ENCODE peak calls at places on chromosomes 11 and 22, in six cellular contexts. N, Y, B, L, H and E are unnamed samples.

GRCh38 chr22:26450453-26451185 is 21.6 kb downstream of the ASPHD2 start:
- DNase-seq in N (no peak), Y (no peak), B (no peak), L (no peak), H (no peak), E (no peak)

GRCh38 chr11:76721755-76722677 is 51.5 kb upstream of the LRRC32 start:
- DNase-seq in N (peak; percentile 84), Y (peak; percentile 74), B (peak; percentile 90), L (peak; percentile 89), H (peak; percentile 90), E (peak; percentile 92)

GRCh38 chr11:134503104-134503503 is 91.1 kb upstream of the B3GAT1 start:
- DNase-seq in N (no peak), Y (no peak), B (no peak), L (no peak), H (no peak), E (no peak)

GRCh38 chr11:575324-575995 is 810 bp upstream of the PHRF1 start:
- DNase-seq in N (peak; percentile 72), Y (no peak), B (no peak), L (no peak), H (peak; percentile 44), E (no peak)

GRCh38 chr11:2301631-2302272 is at the start of the genes C11orf21 and TSPAN32:
- DNase-seq in N (peak; percentile 54), Y (peak; percentile 52), B (peak; percentile 76), L (no peak), H (no peak), E (no peak)

GRCh38 chr11:12409621-12410005 is 32.2 kb downstream of the PARVA start:
- DNase-seq in N (no peak), Y (no peak), B (no peak), L (no peak), H (no peak), E (no peak)

GRCh38 chr22:42608481-42609361 is 6.0 kb downstream of the POLDIP3 start:
- DNase-seq in N (no peak), Y (no peak), B (no peak), L (no peak), H (no peak), E (no peak)

GRCh38 chr11:3217751-3218482 is 696 bp downstream of the MRGPRG start:
- DNase-seq in N (no peak), Y (no peak), B (no peak), L (no peak), H (no peak), E (no peak)

GRCh38 chr22:46747646-46748045 is 9.6 kb upstream of the CERK start:
- DNase-seq in N (no peak), Y (no peak), B (no peak), L (no peak), H (no peak), E (no peak)

GRCh38 chr11:92886243-92886905 is 83.1 kb upstream of the MTNR1B start:
- DNase-seq in N (no peak), Y (no peak), B (peak; percentile 38), L (peak; percentile 74), H (peak; percentile 57), E (peak; percentile 34)

GRCh38 chr11:86551286-86551685 is 121.1 kb downstream of the ME3 start:
- DNase-seq in N (no peak), Y (no peak), B (no peak), L (no peak), H (no peak), E (no peak)

GRCh38 chr22:28497188-28497587 is 182.5 kb downstream of the TTC28 start:
- DNase-seq in N (no peak), Y (no peak), B (no peak), L (no peak), H (no peak), E (no peak)

GRCh38 chr22:28500005-28500404 is 179.6 kb downstream of the TTC28 start:
- DNase-seq in N (no peak), Y (no peak), B (no peak), L (no peak), H (no peak), E (no peak)

DNA sequence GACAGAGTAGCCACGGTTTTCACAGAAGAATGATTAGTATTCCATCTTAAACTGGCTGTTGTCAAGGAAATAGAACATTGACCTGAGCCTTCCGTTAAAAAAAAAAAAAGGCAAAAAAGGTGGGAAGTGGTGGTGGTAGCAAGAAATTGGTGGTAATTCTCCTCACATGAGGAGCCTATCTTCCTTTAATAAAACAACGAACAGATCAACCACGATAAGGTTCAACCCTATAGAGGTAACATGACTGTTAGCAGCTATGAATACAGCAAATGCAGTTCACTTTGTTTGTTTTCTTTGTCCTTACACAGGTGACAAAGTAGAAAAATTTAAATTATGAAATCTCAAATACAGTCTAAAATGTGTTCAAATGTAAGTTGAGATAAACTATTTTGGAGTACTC is 181.6 kb downstream of the TTC28 start:
- DNase-seq in N (no peak), Y (no peak), B (no peak), L (no peak), H (no peak), E (no peak)
- TF ChIP-seq CTCF in N (no peak), Y (no peak), B (no peak), L (no peak), H (no peak), E (no peak)

DNA sequence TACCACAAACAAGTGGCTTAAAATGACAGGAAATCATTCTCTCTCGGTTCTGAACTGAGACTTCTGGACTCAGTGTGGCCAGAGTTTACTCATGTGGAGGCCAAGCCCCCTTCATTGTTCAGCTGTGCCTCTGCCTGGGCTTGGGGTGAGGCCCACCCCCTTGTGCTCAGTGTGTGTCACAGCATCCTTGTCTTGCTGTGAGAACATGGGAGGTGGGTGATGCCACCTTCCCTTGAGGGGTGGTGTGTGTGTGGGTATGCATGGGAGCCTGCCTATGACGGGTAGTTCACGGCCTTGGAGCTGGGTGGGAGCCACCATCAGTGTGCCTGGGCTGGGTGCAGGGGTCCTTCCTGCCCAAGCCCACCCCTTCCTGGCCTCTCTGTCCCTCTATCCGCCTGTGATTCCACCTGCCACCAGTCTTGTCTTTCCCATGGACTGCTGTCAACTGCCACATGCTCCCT is 101.7 kb downstream of the MORC2 start:
- DNase-seq in N (no peak), Y (no peak), B (peak; percentile 8), L (no peak), H (no peak), E (no peak)
- TF ChIP-seq CTCF in N (no peak), Y (no peak), B (no peak), L (no peak), H (no peak), E (no peak)

GRCh38 chr11:103109818-103110388 is 677 bp downstream of the DYNC2H1 start:
- DNase-seq in N (no peak), Y (no peak), B (peak; percentile 31), L (peak; percentile 15), H (peak; percentile 19), E (peak; percentile 23)

GRCh38 chr11:103111400-103111799 is 2.2 kb downstream of the DYNC2H1 start:
- DNase-seq in N (no peak), Y (no peak), B (no peak), L (no peak), H (no peak), E (no peak)

GRCh38 chr11:103110406-103110805 is 1.2 kb downstream of the DYNC2H1 start:
- DNase-seq in N (no peak), Y (no peak), B (no peak), L (no peak), H (no peak), E (no peak)

GRCh38 chr11:103112364-103112763 is 3.1 kb downstream of the DYNC2H1 start:
- DNase-seq in N (no peak), Y (no peak), B (no peak), L (no peak), H (no peak), E (no peak)

DNA sequence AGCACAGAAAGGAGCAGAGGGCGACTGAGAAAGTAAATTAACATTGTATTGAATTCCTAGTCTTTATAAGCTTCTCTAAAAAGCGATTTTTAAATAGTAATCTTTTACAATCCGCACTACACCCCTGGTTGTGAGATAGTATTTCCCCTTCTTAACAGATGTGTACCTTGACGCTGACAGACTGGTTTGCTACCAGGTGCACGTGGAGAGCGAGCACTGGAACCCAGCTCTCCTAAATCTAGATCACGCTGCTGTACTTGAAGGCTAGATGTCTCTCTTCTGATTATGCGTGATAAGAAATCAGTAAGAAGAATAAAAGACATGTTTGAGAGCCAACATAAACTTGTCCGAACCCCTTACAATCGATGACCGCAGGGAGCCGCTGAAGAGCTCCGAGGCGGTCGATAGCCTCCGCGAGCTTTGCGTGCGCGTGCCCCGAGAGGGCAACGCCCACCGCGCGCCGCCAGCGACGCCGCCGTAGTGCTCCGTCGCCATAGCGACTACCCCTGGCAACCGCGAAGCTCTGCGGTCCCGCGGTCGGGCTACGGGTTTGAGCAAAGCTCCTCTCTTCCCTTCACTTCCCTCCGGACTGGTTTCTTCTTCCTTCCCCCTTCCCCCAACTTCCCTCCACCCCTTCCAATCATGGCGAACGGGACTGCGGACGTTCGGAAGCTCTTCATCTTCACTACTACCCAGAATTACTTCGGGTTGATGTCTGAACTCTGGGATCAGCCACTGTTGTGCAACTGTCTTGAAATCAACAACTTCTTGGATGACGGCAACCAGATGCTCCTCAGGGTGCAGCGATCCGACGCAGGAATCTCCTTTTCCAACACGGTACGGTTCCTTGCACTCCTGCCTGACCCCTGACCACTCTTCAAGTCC is at the start of gene DYNC2H1:
- DNase-seq in N (peak; percentile 89), Y (peak; percentile 83), B (peak; percentile 88), L (peak; percentile 90), H (peak; percentile 87), E (peak; percentile 92)
- TF ChIP-seq CTCF in N (peak; percentile 6), Y (peak; percentile 57), B (peak; percentile 42), L (peak; percentile 12), H (peak; percentile 48), E (no peak)

DNA sequence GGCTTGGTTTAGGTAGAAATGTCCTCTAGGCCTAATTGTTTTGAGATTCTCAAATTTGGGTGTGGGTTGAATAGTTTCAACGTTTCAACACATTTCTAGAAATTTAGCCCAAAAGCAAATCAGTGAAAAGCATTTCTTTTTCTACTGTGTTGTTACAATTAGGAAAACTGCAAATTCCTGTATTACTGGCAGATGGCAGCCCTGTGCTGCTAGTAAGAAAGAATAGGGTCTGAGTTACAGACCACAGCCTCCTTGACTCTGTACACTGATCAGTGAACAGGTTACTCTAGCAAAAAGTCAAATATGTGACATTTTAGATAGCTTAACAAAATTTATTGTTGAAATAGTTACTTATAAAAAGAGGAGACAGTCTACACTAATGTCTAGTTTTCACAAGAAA is 703.0 kb downstream of the JRKL start:
- DNase-seq in N (no peak), Y (no peak), B (no peak), L (no peak), H (no peak), E (no peak)
- TF ChIP-seq CTCF in N (no peak), Y (no peak), B (no peak), L (no peak), H (no peak), E (no peak)

GRCh38 chr11:131027501-131027900 is 111.2 kb upstream of the SNX19 start:
- DNase-seq in N (no peak), Y (no peak), B (no peak), L (no peak), H (no peak), E (no peak)

GRCh38 chr11:131025421-131026126 is 109.3 kb upstream of the SNX19 start:
- DNase-seq in N (no peak), Y (no peak), B (no peak), L (no peak), H (no peak), E (no peak)

DNA sequence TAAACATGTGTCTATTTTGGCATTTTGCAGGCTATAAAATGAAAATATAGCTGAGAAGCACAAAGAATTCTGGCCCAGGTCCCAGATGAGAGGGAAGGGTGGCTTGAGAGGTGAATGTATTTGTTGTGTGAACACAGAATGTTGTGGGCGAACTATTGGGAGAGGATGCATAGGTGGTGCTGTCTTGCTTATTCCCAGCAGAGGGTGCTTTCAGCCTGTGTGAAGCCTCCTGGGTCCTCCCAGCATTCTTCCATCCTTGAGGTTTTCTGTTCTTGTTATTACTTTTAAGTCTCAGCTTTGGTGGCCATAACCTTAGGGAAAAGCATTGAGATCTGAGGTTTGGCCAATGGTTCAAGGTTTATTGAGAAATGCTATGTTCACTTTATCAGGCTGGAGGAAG is 108.7 kb upstream of the SNX19 start:
- DNase-seq in N (no peak), Y (no peak), B (no peak), L (peak; percentile 12), H (peak; percentile 15), E (no peak)
- TF ChIP-seq CTCF in N (no peak), Y (no peak), B (no peak), L (peak; percentile 20), H (peak; percentile 51), E (no peak)